ENCODE peak calls at places on chromosomes 11 and 22, in five cellular contexts. P, E, Y, Q and A are unnamed samples.
A peak's percentile ranks its signal among the peaks of the same experiment; 100 is the strongest.

GRCh38 chr11:112318661-112319060 is 58.0 kb upstream of the PLET1 start:
- DNase-seq in P (no peak), E (no peak), Y (no peak), Q (no peak), A (no peak)

GRCh38 chr22:28799125-28799833 is 1.1 kb downstream of the XBP1 start:
- DNase-seq in P (no peak), E (peak; percentile 56), Y (no peak), Q (peak; percentile 29), A (no peak)

GRCh38 chr11:125603207-125603606 is 10.6 kb downstream of the STT3A start:
- DNase-seq in P (no peak), E (no peak), Y (no peak), Q (no peak), A (no peak)

GRCh38 chr11:114145166-114145695 is 85.7 kb downstream of the ZBTB16 start:
- DNase-seq in P (no peak), E (no peak), Y (no peak), Q (no peak), A (no peak)

GRCh38 chr11:110318638-110319404 is 22.4 kb upstream of the RDX start:
- DNase-seq in P (no peak), E (no peak), Y (no peak), Q (no peak), A (no peak)

GRCh38 chr22:32175751-32176644 is 16.9 kb upstream of the C22orf42 start:
- DNase-seq in P (no peak), E (no peak), Y (peak; percentile 73), Q (no peak), A (no peak)

GRCh38 chr11:57364851-57365660 is 15.9 kb downstream of the PRG3 start:
- DNase-seq in P (no peak), E (no peak), Y (peak; percentile 48), Q (no peak), A (no peak)

GRCh38 chr11:120543816-120544215 is 32.3 kb downstream of the GRIK4 start:
- DNase-seq in P (no peak), E (no peak), Y (no peak), Q (no peak), A (no peak)

GRCh38 chr22:45731798-45732495 is 60.3 kb downstream of the ATXN10 start:
- DNase-seq in P (no peak), E (no peak), Y (no peak), Q (no peak), A (no peak)

GRCh38 chr11:130522284-130522961 is 74.0 kb downstream of the ADAMTS15 start:
- DNase-seq in P (no peak), E (peak; percentile 38), Y (peak; percentile 68), Q (no peak), A (no peak)

GRCh38 chr11:2169626-2170570 is 1.7 kb downstream of the TH start:
- DNase-seq in P (no peak), E (no peak), Y (no peak), Q (no peak), A (no peak)